ENCODE peak calls at places on chromosomes 2 and 18, in nine cellular contexts. T, A, X, D, F, Y, W, I and K are unnamed samples.

GRCh38 chr2:178863130-178863855 is 56.1 kb upstream of the TTN start:
- DNase-seq in A (no peak), I (no peak), X (no peak), Y (no peak), F (no peak), W (no peak), T (no peak), D (no peak), K (no peak)

GRCh38 chr2:118720866-118721265 is 126.6 kb downstream of the EN1 start:
- DNase-seq in X (no peak), A (no peak), Y (no peak), D (no peak), I (no peak), F (no peak), W (no peak), T (no peak), K (no peak)

GRCh38 chr2:15363142-15363541 is 198.0 kb downstream of the NBAS start:
- DNase-seq in W (no peak), F (no peak), A (no peak), I (no peak), T (no peak), Y (no peak), X (no peak), D (no peak), K (no peak)

GRCh38 chr2:102187191-102188150 is 648 bp downstream of the IL1RL2 start:
- DNase-seq in W (peak), F (peak), D (peak), I (peak), T (peak), A (peak), Y (peak), X (no peak), K (peak)

GRCh38 chr2:3290655-3291054 is 87.0 kb downstream of the EIPR1 start:
- DNase-seq in X (no peak), Y (no peak), D (peak), T (peak), A (no peak), I (no peak), W (no peak), F (no peak), K (no peak)

GRCh38 chr2:180705551-180705950 is 274.9 kb upstream of the UBE2E3 start:
- DNase-seq in F (no peak), X (no peak), Y (no peak), A (no peak), T (no peak), I (no peak), W (no peak), D (no peak), K (no peak)

GRCh38 chr18:63591725-63592124 is 4.6 kb downstream of the SERPINB13 start:
- DNase-seq in F (no peak), Y (no peak), A (no peak), W (no peak), D (no peak), T (no peak), I (no peak), X (no peak), K (no peak)

GRCh38 chr2:8954990-8955389 is 48.5 kb downstream of the MBOAT2 start:
- DNase-seq in A (no peak), F (no peak), Y (no peak), T (no peak), W (no peak), X (no peak), I (no peak), D (no peak), K (no peak)

GRCh38 chr2:178074123-178075005 is 1.8 kb upstream of the PDE11A start:
- DNase-seq in A (no peak), Y (no peak), F (no peak), T (no peak), W (no peak), D (no peak), X (no peak), I (no peak), K (no peak)

GRCh38 chr18:1522249-1522615 is 617.6 kb downstream of the ADCYAP1 start:
- DNase-seq in Y (no peak), W (no peak), F (no peak), D (no peak), A (no peak), X (no peak), I (no peak), T (no peak), K (no peak)

GRCh38 chr2:45089554-45090261 is 80.5 kb upstream of the SIX2 start:
- DNase-seq in A (no peak), W (no peak), T (no peak), Y (no peak), X (no peak), F (no peak), I (no peak), D (no peak), K (no peak)

GRCh38 chr18:68796936-68797690 is 767 bp upstream of the CCDC102B start:
- DNase-seq in F (no peak), W (no peak), I (no peak), Y (no peak), T (no peak), D (no peak), A (no peak), X (no peak), K (no peak)

GRCh38 chr2:54691439-54692135 is 31.9 kb upstream of the EML6 start:
- DNase-seq in F (no peak), W (no peak), A (no peak), Y (no peak), I (no peak), T (no peak), X (no peak), D (no peak), K (no peak)

GRCh38 chr2:9631976-9632700 is 1.3 kb upstream of the YWHAQ start:
- DNase-seq in Y (no peak), X (no peak), I (no peak), W (no peak), D (no peak), F (no peak), A (no peak), T (no peak), K (no peak)

GRCh38 chr2:223697316-223697875 is 95.2 kb upstream of the SCG2 start:
- DNase-seq in A (no peak), X (no peak), T (no peak), F (no peak), I (no peak), Y (no peak), W (no peak), D (no peak), K (no peak)

GRCh38 chr2:194004590-194005206 is 1652.3 kb upstream of the SLC39A10 start:
- DNase-seq in T (no peak), D (no peak), W (no peak), A (no peak), I (no peak), F (no peak), X (no peak), Y (no peak), K (no peak)

GRCh38 chr2:185372188-185372587 is 366.4 kb upstream of the FSIP2 start:
- DNase-seq in T (no peak), X (no peak), A (no peak), I (no peak), D (no peak), Y (peak), W (no peak), F (no peak), K (no peak)

GRCh38 chr2:150232871-150233270 is 254.6 kb downstream of the RND3 start:
- DNase-seq in D (no peak), F (no peak), T (no peak), W (no peak), I (no peak), A (no peak), Y (no peak), X (no peak), K (no peak)

GRCh38 chr2:237296756-237297155 is 117.2 kb downstream of the COL6A3 start:
- DNase-seq in T (no peak), W (no peak), X (no peak), A (no peak), Y (no peak), I (no peak), D (no peak), F (no peak), K (no peak)

GRCh38 chr18:79955302-79956075 is 4.0 kb upstream of the SLC66A2 start:
- DNase-seq in Y (peak), I (no peak), A (no peak), D (no peak), F (no peak), T (no peak), X (no peak), W (no peak), K (peak)

GRCh38 chr2:192969055-192969454 is 774.3 kb upstream of the TMEFF2 start:
- DNase-seq in F (no peak), I (no peak), A (no peak), W (no peak), T (no peak), X (no peak), D (no peak), Y (no peak), K (no peak)

GRCh38 chr2:238169708-238170251 is 11.0 kb downstream of the ERFE start:
- DNase-seq in T (peak), W (no peak), A (no peak), F (no peak), D (no peak), Y (no peak), I (no peak), X (no peak), K (no peak)

GRCh38 chr2:63665806-63666205 is 77.0 kb downstream of the MDH1 start:
- DNase-seq in Y (no peak), I (no peak), D (no peak), A (no peak), F (no peak), T (no peak), X (no peak), W (no peak), K (no peak)

GRCh38 chr18:6109743-6110142 is 214.4 kb upstream of the TMEM200C start:
- DNase-seq in W (no peak), X (no peak), A (no peak), I (peak), T (no peak), F (no peak), D (peak), Y (no peak), K (no peak)

GRCh38 chr18:40066368-40066767 is 1888.7 kb upstream of the PIK3C3 start:
- DNase-seq in W (no peak), X (no peak), A (no peak), I (no peak), F (no peak), Y (no peak), D (no peak), T (no peak), K (no peak)

GRCh38 chr2:231387904-231388724 is 7.4 kb upstream of the B3GNT7 start:
- DNase-seq in A (no peak), Y (no peak), F (no peak), I (no peak), T (no peak), X (no peak), D (peak), W (no peak), K (peak)

GRCh38 chr2:54638103-54638502 is 85.4 kb upstream of the EML6 start:
- DNase-seq in W (no peak), F (no peak), I (no peak), Y (no peak), A (no peak), D (no peak), T (no peak), X (no peak), K (no peak)

GRCh38 chr2:88307817-88308216 is 137.7 kb downstream of the THNSL2 start:
- DNase-seq in D (no peak), Y (no peak), I (no peak), A (peak), F (no peak), T (no peak), X (peak), W (no peak), K (peak)

GRCh38 chr2:207828361-207829057 is 58.8 kb upstream of the FZD5 start:
- DNase-seq in W (no peak), D (no peak), I (peak), F (no peak), A (no peak), Y (peak), X (no peak), T (no peak), K (no peak)
- H3K27ac ChIP-seq in W (no peak), D (no peak), I (peak), F (no peak), A (no peak), Y (peak), X (no peak), T (no peak), K (no peak)

GRCh38 chr2:69623236-69623635 is 20.3 kb downstream of the AAK1 start:
- DNase-seq in D (no peak), T (no peak), Y (no peak), F (no peak), I (no peak), X (no peak), W (no peak), A (no peak), K (no peak)
- H3K27ac ChIP-seq in D (no peak), T (no peak), Y (no peak), F (no peak), I (no peak), X (no peak), W (no peak), A (no peak), K (no peak)

GRCh38 chr2:111909079-111909478 is 10.7 kb downstream of the MERTK start:
- DNase-seq in D (no peak), T (no peak), X (no peak), Y (no peak), W (no peak), A (no peak), F (no peak), I (no peak), K (no peak)
- H3K27ac ChIP-seq in D (peak), T (peak), X (no peak), Y (no peak), W (no peak), A (no peak), F (no peak), I (no peak), K (peak)

DNA sequence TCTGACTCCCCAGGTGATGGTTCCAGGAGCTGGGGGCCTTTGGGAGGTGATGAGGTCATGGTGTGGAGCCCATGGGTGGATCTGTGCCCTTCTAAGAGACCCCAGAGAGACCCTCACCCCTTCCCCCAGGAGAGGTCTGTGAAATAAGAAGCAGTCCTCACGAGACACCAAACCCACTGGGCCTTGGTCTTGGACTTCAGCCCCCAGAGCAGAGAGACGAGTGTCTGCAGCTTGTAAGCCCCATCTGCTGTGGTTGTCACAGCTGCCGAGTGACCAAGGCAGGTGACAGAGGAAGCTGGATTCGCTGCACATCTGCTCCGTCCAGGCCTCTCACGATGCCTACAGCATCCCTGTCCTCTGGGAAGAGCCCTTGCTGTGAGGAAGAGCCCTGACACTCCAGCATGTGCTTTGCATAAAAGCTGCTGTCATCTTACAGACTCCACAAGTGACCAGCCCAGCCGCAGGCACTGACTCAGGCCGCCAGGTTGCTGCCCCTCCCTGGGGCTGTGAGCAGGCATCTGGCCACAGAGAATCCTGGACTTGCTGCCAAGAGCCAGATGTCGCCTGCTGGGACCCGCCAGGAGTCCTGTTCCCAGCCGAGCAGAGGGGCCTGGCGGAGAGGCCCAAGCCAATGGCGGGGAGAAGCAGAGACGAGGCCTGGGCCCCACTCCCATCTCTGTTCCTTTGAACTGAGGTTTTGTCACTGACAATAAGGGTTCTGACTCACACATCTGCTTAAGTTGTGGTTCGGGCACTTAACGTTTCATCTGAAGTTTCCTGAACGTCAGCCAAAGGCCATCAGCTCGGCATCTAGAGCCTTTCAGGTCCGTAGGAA is 150.7 kb downstream of the PXDN start:
- DNase-seq in D (peak), F (no peak), A (no peak), X (peak), I (no peak), W (no peak), Y (no peak), T (no peak), K (no peak)
- H3K27ac ChIP-seq in D (no peak), F (no peak), A (no peak), X (no peak), I (no peak), W (no peak), Y (no peak), T (no peak), K (no peak)

DNA sequence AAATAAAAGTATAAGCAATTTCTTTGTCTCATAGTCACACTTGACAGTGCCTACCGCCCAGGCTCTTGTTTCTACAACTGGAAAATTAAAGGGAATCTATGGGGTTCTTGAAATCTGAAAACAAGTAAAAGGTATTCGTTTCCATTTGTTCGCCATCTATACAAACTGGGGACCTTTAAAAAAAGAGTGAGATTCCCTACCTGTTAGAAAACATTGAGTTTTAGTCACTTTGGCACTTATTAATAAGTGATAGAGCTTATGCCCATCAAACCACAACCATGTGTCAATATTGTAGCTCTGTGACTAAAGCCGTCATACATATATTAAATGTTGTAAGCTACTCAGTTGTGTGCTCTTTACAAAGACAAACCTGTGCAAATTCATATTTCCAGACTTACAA is 13.2 kb downstream of the FN1 start:
- DNase-seq in T (no peak), W (no peak), D (no peak), X (no peak), I (no peak), A (no peak), Y (no peak), F (no peak), K (no peak)
- H3K27ac ChIP-seq in T (no peak), W (no peak), D (no peak), X (no peak), I (no peak), A (no peak), Y (no peak), F (no peak), K (no peak)

GRCh38 chr2:217902281-217903141 is 100.3 kb downstream of the TNS1 start:
- DNase-seq in D (peak), T (peak), W (no peak), X (no peak), F (no peak), I (peak), Y (peak), A (no peak), K (peak)
- H3K27ac ChIP-seq in D (peak), T (peak), W (no peak), X (no peak), F (no peak), I (peak), Y (peak), A (no peak), K (peak)

GRCh38 chr2:16639431-16639830 is 26.2 kb downstream of the CYRIA start:
- DNase-seq in D (no peak), I (no peak), T (no peak), X (no peak), Y (no peak), W (no peak), A (no peak), F (no peak), K (no peak)

GRCh38 chr2:16640867-16641266 is 24.8 kb downstream of the CYRIA start:
- DNase-seq in Y (no peak), W (no peak), F (no peak), I (no peak), A (no peak), D (peak), X (no peak), T (no peak), K (peak)

GRCh38 chr2:16640024-16640423 is 25.6 kb downstream of the CYRIA start:
- DNase-seq in I (no peak), F (no peak), W (no peak), X (no peak), D (no peak), T (no peak), A (no peak), Y (no peak), K (no peak)

GRCh38 chr2:16643099-16643498 is 22.5 kb downstream of the CYRIA start:
- DNase-seq in Y (no peak), F (no peak), X (no peak), A (no peak), I (no peak), W (no peak), T (no peak), D (no peak), K (no peak)

DNA sequence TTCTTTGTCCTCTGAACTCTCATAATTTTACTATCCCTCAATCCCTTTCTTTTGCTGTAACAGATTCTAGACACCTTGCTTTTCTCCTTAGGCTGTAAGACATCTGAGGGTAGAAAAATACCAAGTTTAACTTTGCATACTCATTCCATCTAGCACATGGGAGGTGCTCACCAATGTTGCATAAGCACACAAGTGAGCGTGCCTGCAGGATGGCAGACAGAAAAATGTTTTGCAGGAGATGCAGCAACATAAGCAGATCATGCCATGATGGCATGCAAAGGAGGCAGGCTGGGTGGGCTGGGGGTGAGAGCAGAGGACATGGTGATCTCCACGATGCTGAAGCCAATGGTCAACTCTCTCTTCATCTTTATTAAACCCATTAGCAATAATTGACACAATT is 24.1 kb downstream of the CYRIA start:
- DNase-seq in T (no peak), A (no peak), X (no peak), Y (no peak), I (no peak), W (no peak), D (no peak), F (no peak), K (no peak)
- H3K27ac ChIP-seq in T (peak), A (no peak), X (no peak), Y (no peak), I (no peak), W (no peak), D (no peak), F (no peak), K (no peak)

GRCh38 chr2:16569401-16569800 is 96.2 kb downstream of the CYRIA start:
- DNase-seq in I (no peak), F (no peak), Y (no peak), T (no peak), D (no peak), X (no peak), A (no peak), W (no peak), K (no peak)
- H3K27ac ChIP-seq in I (no peak), F (no peak), Y (no peak), T (peak), D (no peak), X (no peak), A (no peak), W (no peak), K (no peak)

DNA sequence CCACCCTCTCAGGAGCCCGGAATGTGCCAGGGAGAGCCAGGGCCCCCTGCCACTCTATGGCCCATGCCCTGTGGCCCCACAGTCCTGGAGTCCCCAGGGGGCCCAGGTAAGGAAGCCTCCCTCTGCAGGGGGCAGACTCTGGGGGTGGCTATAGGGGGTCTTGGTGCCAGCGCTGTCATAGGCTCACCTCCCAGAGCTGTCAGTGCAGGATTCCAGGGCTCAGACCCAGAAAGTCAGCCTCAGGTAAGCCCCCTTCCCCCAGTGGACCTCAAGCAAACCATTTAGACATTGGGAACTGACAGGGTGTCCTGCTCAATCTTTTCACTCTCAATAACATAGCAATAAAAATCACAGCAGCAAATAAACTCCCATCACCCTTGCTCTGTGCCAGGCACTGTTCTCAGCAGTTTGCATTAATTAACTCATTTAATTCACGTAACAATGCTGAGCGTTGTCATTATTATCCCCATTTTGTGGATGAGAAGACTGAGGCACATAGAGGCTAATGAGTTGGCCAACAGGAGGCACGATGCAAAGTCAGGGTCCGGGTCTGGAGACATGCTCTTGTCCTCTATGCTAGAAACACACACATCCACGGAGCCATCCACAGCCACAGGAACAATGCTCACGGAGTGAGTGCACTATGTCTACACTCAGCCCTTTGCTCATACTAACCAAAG is 79.6 kb downstream of the TNS1 start:
- DNase-seq in W (no peak), D (no peak), Y (no peak), I (no peak), A (no peak), F (no peak), X (no peak), T (no peak), K (no peak)
- H3K27ac ChIP-seq in W (no peak), D (peak), Y (peak), I (peak), A (no peak), F (no peak), X (no peak), T (peak), K (peak)